ENCODE peak calls at places on chromosomes 7 and 10, in five cellular contexts. I, Z, N, J and A are unnamed samples.

GRCh38 chr7:117285821-117286220 is 37.0 kb downstream of the WNT2 start:
- DNase-seq in I (no peak), Z (peak), N (no peak), J (no peak), A (no peak)

GRCh38 chr10:1625079-1625478 is 112.2 kb downstream of the ADARB2 start:
- DNase-seq in I (no peak), Z (no peak), N (no peak), J (no peak), A (no peak)

GRCh38 chr10:16927536-16927935 is 110.3 kb upstream of the RSU1 start:
- DNase-seq in I (no peak), Z (no peak), N (no peak), J (no peak), A (no peak)

GRCh38 chr7:130242198-130243014 is 24.3 kb upstream of the CPA2 start:
- DNase-seq in I (peak), Z (peak), N (peak), J (no peak), A (no peak)

GRCh38 chr7:3955026-3955425 is 654.0 kb downstream of the SDK1 start:
- DNase-seq in I (no peak), Z (no peak), N (no peak), J (no peak), A (no peak)

GRCh38 chr10:69217119-69217754 is 2.9 kb upstream of the HKDC1 start:
- DNase-seq in I (peak), Z (peak), N (no peak), J (peak), A (peak)

GRCh38 chr10:80739328-80739727 is 201.6 kb downstream of the SH2D4B start:
- DNase-seq in I (no peak), Z (no peak), N (no peak), J (no peak), A (no peak)

GRCh38 chr7:116218051-116218645 is 7.8 kb downstream of the TES start:
- DNase-seq in I (peak), Z (peak), N (no peak), J (peak), A (peak)

GRCh38 chr7:151451156-151451555 is 11.2 kb upstream of the CRYGN start:
- DNase-seq in I (no peak), Z (no peak), N (no peak), J (no peak), A (no peak)

GRCh38 chr7:139681463-139681755 is 96.4 kb downstream of the HIPK2 start:
- DNase-seq in I (no peak), Z (no peak), N (no peak), J (no peak), A (no peak)

GRCh38 chr10:16953270-16953669 is 136.0 kb upstream of the RSU1 start:
- DNase-seq in I (no peak), Z (no peak), N (no peak), J (no peak), A (no peak)

GRCh38 chr10:52635651-52636050 is 136.9 kb downstream of the MBL2 start:
- DNase-seq in I (no peak), Z (no peak), N (no peak), J (no peak), A (no peak)

GRCh38 chr7:154888690-154889089 is 114.2 kb downstream of the PAXIP1 start:
- DNase-seq in I (no peak), Z (no peak), N (no peak), J (no peak), A (no peak)

GRCh38 chr10:127195041-127195506 is 1.3 kb downstream of the INSYN2A start:
- DNase-seq in I (peak), Z (no peak), N (no peak), J (no peak), A (no peak)
- H3K4me3 ChIP-seq in I (no peak), Z (peak), N (peak), J (peak), A (peak)

GRCh38 chr7:81235896-81236479 is 317.1 kb upstream of the SEMA3C start:
- DNase-seq in I (no peak), Z (no peak), N (no peak), J (no peak), A (no peak)

GRCh38 chr7:81233208-81233940 is 314.5 kb upstream of the SEMA3C start:
- DNase-seq in I (no peak), Z (peak), N (no peak), J (no peak), A (no peak)

GRCh38 chr7:81234896-81235295 is 316.0 kb upstream of the SEMA3C start:
- DNase-seq in I (peak), Z (peak), N (peak), J (peak), A (no peak)

GRCh38 chr7:81232084-81232799 is 313.4 kb upstream of the SEMA3C start:
- DNase-seq in I (no peak), Z (no peak), N (no peak), J (no peak), A (no peak)

GRCh38 chr7:81231203-81231922 is 312.5 kb upstream of the SEMA3C start:
- DNase-seq in I (no peak), Z (peak), N (no peak), J (no peak), A (no peak)
- TF ChIP-seq CTCF in I (no peak), Z (no peak), N (no peak), J (no peak), A (no peak)

GRCh38 chr7:157291404-157292080 is 45.3 kb upstream of the DNAJB6 start:
- DNase-seq in I (no peak), Z (no peak), N (no peak), J (no peak), A (no peak)

GRCh38 chr7:157292770-157293412 is 43.9 kb upstream of the DNAJB6 start:
- DNase-seq in I (no peak), Z (no peak), N (no peak), J (no peak), A (no peak)

GRCh38 chr7:157294773-157295172 is 42.0 kb upstream of the DNAJB6 start:
- DNase-seq in I (no peak), Z (no peak), N (no peak), J (no peak), A (no peak)

GRCh38 chr7:157293413-157293788 is 43.4 kb upstream of the DNAJB6 start:
- DNase-seq in I (no peak), Z (no peak), N (no peak), J (no peak), A (no peak)

GRCh38 chr7:157292258-157292657 is 44.5 kb upstream of the DNAJB6 start:
- DNase-seq in I (no peak), Z (no peak), N (no peak), J (no peak), A (no peak)
- H3K4me3 ChIP-seq in I (no peak), Z (no peak), N (no peak), J (no peak), A (no peak)

GRCh38 chr7:100049441-100050291 is at the start of gene ZSCAN21:
- DNase-seq in I (peak), Z (peak), N (peak), J (peak), A (peak)
- TF ChIP-seq CTCF in I (no peak), Z (no peak), N (no peak), J (peak), A (peak)

GRCh38 chr7:17132726-17133125 is 165.7 kb upstream of the AHR start:
- DNase-seq in I (peak), Z (peak), N (no peak), J (no peak), A (no peak)

GRCh38 chr7:17130281-17131059 is 168.0 kb upstream of the AHR start:
- DNase-seq in I (peak), Z (peak), N (no peak), J (peak), A (peak)

GRCh38 chr7:17131060-17131345 is 167.4 kb upstream of the AHR start:
- DNase-seq in I (peak), Z (peak), N (no peak), J (no peak), A (no peak)

GRCh38 chr7:17133977-17134376 is 164.5 kb upstream of the AHR start:
- DNase-seq in I (no peak), Z (no peak), N (no peak), J (no peak), A (no peak)

DNA sequence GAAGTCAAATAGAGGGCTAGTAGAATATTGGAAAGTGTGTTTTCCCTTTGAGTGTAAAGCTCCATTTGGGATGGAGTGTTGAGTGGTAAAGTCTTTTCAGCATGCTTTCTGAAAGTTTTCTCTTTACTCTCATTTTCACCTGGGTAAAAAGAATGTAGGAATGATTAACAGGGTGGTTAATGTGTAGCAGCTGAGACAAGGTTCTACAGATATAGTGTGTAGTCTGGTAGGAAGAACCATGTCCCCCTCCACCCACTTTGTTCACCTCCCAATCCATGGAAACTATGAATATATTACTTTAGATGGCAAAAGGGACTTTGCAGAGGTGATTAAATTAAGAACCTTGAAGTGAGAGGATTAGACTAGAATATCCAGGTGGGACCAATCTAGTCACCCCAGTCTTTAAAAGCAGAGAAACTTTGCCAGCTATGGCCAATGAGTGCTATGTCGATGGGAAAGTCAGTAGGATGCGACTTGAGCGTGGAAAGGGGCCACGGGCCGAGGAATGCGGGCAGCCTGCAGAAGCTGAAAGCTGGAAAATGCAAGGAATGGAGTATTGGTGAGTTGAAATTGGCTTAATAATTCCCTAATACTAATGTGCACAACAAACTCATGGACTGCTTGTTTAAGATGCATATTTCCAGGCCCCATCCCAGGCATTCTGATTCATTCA is 166.3 kb upstream of the AHR start:
- DNase-seq in I (no peak), Z (no peak), N (no peak), J (no peak), A (no peak)
- H3K4me3 ChIP-seq in I (no peak), Z (no peak), N (no peak), J (no peak), A (no peak)

GRCh38 chr10:128843972-128844371 is 623.1 kb upstream of the MGMT start:
- DNase-seq in I (no peak), Z (no peak), N (no peak), J (peak), A (no peak)
- TF ChIP-seq CTCF in I (no peak), Z (no peak), N (no peak), J (no peak), A (no peak)